ENCODE peak calls at places on chromosomes 3 and 15, in four cellular contexts. Y is H9, Q is mesendoderm, V is H1. Z is an unnamed sample.

GRCh38 chr15:90414408-90415028 is 26.5 kb downstream of the IQGAP1 start:
- DNase-seq in Y (no peak), Q (peak), V (no peak), Z (peak)

GRCh38 chr15:65083262-65083701 is 6.7 kb downstream of the KBTBD13 start:
- DNase-seq in Y (peak), Q (peak), V (no peak), Z (peak)

GRCh38 chr3:52018319-52019000 is 22.8 kb upstream of the RPL29 start:
- DNase-seq in Y (no peak), Q (no peak), V (no peak), Z (no peak)

GRCh38 chr15:28130651-28131050 is 31.5 kb upstream of the OCA2 start:
- DNase-seq in Y (no peak), Q (no peak), V (no peak), Z (no peak)

GRCh38 chr3:38805765-38806386 is 10.1 kb downstream of the SCN10A start:
- DNase-seq in Y (peak), Q (peak), V (peak), Z (peak)

GRCh38 chr15:66287461-66288055 is 5.8 kb upstream of the DIS3L start:
- DNase-seq in Y (no peak), Q (peak), V (no peak), Z (peak)

GRCh38 chr3:31448035-31448881 is 84.5 kb upstream of the STT3B start:
- DNase-seq in Y (peak), Q (peak), V (peak), Z (peak)

GRCh38 chr3:119418641-119419040 is 44.8 kb downstream of the TMEM39A start:
- DNase-seq in Y (no peak), Q (peak), V (no peak), Z (peak)

GRCh38 chr15:90046846-90047481 is 45.8 kb downstream of the ZNF710 start:
- DNase-seq in Y (no peak), Q (no peak), V (no peak), Z (no peak)

GRCh38 chr3:195209836-195210551 is 61.0 kb downstream of the XXYLT1 start:
- DNase-seq in Y (no peak), Q (no peak), V (no peak), Z (peak)

GRCh38 chr3:195007151-195007550 is 263.8 kb downstream of the XXYLT1 start:
- DNase-seq in Y (peak), Q (no peak), V (no peak), Z (no peak)

GRCh38 chr3:195522254-195523023 is 20.7 kb downstream of the PPP1R2 start:
- DNase-seq in Y (no peak), Q (no peak), V (no peak), Z (peak)

DNA sequence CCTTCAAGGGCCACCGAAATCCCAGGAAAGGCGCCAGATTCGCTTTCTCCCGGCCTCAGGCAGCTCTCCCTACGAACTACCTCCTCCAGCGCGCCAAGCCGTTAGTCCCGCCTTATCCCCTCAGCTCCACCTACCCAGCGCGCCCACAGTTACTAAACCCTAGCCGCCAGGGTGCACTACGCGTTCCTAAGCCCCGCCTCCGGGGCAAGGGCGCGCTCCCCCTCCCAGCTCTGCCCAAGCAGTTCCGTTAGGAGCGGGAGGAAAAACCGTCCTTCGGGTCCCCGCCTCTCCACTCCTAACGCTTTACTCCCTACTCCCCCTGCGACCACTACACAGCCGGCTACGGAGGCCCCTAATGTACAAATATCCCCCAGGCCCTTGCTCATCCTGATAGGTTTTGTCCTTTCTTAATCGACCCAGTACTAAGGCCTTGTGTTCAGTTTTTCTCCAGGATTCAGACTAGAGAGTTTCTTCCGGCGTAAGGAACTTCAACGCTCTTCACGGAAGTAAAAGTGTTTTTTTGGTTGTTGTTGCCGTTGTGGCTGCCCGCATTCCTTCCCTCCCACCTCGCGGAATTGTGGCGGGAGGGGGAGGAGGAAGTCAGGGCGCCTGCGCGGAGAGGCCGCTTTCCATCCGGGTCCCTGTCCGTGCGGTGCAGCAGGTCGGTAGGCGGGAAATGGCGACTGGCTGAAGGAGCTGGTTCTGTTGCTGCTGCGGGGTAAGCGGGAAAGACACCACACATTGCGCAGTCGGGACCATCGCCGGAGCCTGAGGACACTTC is at the start of gene CTDSPL2:
- DNase-seq in Y (peak), Q (peak), V (peak), Z (peak)
- H2BK5ac ChIP-seq in Y (peak), Q (peak), V (peak), Z (peak)

GRCh38 chr15:75178171-75178937 is 23.3 kb upstream of the C15orf39 start:
- DNase-seq in Y (peak), Q (no peak), V (no peak), Z (no peak)
- H2BK120ac ChIP-seq in Y (no peak), Q (no peak), V (no peak), Z (peak)

GRCh38 chr3:141228385-141228784 is 3.2 kb upstream of the PXYLP1 start:
- DNase-seq in Y (no peak), Q (no peak), V (no peak), Z (no peak)

GRCh38 chr3:141225939-141226338 is 5.7 kb upstream of the PXYLP1 start:
- DNase-seq in Y (no peak), Q (no peak), V (no peak), Z (no peak)

GRCh38 chr3:141229132-141229531 is 2.5 kb upstream of the PXYLP1 start:
- DNase-seq in Y (no peak), Q (no peak), V (no peak), Z (no peak)

GRCh38 chr3:141230293-141230692 is 1.3 kb upstream of the PXYLP1 start:
- DNase-seq in Y (no peak), Q (no peak), V (no peak), Z (no peak)

GRCh38 chr3:141227752-141228151 is 3.9 kb upstream of the PXYLP1 start:
- DNase-seq in Y (no peak), Q (no peak), V (no peak), Z (peak)
- H4K5ac ChIP-seq in Y (no peak), Q (no peak), V (no peak), Z (no peak)

GRCh38 chr3:25447285-25447684 is 19.2 kb downstream of the RARB start:
- DNase-seq in Y (no peak), Q (no peak), V (no peak), Z (no peak)
- H2BK5ac ChIP-seq in Y (no peak), Q (no peak), V (no peak), Z (no peak)

DNA sequence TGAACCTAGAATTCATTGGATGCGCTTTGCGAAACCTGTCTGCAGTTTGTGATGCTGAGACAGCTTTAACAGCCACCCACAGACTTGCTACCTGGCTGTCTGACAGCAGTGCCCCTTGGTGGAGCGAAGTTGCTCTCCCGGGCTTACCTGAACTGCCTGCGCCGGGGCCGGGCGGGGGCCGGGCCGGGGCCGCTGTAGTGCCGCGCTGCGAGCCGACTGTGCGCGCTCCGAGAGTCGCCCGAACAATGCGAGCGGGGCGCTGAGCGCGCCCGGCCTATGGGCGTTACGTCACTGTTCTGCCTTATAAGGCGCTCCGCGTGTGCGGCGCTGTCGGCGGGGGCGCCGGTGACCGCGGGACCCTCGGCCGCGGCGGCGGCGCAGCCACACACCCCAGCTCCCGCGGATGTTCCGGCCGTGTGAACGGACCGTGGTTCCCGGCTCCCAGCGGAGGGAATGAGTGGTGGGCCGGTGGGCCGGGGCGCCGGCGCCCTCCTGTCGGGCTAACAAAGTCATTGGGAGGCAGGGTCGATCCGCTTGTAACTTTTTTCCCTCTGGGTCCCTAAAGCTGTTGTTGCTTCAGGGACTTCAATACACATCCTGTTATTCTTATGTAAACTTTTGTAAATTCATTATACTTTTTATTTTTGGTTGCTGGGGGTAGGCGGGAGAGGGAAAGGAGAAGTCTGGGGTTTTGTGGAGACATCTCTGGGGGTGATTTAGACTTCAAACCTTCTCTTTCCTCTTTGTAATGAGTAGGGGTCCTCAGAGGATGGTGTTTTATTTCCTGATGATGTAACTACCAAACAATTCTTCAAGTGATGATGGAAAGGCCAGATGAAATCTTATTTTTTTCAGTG is 58.5 kb downstream of the CMSS1 start:
- DNase-seq in Y (peak), Q (peak), V (peak), Z (peak)
- H2BK120ac ChIP-seq in Y (no peak), Q (no peak), V (no peak), Z (peak)

GRCh38 chr3:190303887-190304286 is 18.4 kb downstream of the CLDN1 start:
- DNase-seq in Y (no peak), Q (no peak), V (no peak), Z (no peak)
- H4K5ac ChIP-seq in Y (no peak), Q (no peak), V (no peak), Z (no peak)

DNA sequence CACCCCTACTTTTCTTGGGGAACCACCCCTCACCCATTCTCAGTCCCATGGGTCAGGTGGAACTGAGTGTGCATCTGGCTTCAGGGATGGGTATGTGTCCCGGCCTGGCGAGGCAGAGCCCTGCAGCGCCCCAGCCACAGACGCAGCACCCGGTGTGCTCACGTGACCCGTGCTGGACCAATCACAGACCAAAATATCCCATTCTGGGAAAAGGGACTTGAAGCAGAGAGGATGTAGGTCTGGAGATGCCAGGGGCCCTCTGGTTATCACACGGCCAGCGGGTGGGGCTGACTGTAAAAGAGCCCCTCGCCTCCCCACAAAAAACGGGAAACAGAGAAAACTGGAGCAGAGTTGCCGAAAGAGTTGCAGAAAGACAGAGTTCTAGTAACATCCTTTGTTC is 138.0 kb upstream of the RAD18 start:
- DNase-seq in Y (peak), Q (peak), V (no peak), Z (no peak)
- H2BK5ac ChIP-seq in Y (no peak), Q (no peak), V (peak), Z (no peak)

DNA sequence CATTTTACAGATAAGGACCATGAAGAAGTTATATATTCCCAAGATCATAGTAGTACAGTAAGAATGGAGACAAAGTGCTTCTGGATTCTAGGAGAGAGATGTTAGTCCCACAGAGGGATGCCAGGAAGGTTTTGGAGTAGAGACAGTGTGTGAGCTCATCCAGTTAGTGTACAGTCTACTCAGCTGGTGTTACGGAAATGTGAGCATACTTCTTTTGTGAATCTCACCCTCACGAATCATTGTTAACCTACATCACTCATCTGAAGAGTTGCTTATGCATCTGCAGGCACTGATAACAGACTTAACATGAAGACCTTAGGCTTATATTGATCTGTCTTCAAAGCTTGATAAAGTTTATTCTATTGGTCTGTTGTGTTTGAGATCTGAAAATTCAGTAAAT is 106.6 kb upstream of the PTPRG start:
- DNase-seq in Y (no peak), Q (no peak), V (no peak), Z (peak)
- H2BK120ac ChIP-seq in Y (no peak), Q (no peak), V (no peak), Z (no peak)

DNA sequence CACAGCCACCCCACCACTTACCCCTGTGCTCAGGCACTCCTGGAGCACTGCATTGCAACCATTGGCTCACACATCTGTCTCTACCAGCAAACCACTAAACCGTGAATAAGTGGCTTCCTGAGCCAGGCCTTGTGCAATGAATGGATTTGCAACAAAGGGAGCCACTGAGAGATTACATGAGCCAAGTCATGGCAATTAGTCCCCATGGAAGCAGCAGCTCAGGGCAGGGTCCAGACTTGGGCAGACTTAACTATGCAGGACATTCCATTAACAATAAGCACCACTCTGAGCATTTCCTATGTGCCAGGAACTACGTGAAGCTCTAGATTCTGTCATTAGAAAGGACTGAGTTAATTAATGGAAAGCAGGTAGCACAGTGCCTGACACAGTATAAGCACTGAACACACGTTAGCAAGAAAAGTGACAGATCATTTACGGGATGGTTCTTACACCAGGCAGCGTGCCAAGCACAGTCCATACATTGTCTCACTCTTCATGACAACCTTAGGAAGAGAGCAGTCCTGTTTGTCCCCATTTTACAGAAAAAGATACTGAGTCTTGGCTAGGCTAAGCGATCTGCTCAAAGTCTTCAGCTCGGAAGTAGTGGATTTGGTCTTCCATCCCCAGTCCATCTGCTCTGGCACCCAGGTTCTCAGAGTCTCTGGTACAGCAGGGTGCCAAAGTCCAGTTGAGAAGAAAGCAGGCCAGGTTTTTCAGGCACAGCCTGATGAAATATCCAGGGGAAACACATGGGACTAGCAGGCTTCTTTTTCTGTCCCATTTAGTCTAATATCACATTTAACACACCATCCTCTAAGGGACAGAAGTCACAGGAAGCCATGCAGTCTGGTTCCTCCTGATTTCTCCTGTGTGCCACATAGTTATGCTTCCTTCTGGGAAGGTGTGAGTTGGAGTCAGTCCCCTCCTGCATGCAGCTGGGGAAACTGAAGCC is 44.1 kb downstream of the LIPC start:
- DNase-seq in Y (no peak), Q (no peak), V (no peak), Z (peak)
- H4K5ac ChIP-seq in Y (no peak), Q (no peak), V (no peak), Z (peak)

Z was measured in IMR-90.